ENCODE peak calls at places on chromosomes 11 and 22, in four cellular contexts. F, V, D and R are unnamed samples.

GRCh38 chr11:59891781-59892181 is 13.2 kb downstream of the OOSP3 start:
- DNase-seq in V (no peak), F (peak), D (no peak), R (peak)

GRCh38 chr22:42284643-42285181 is 14.3 kb upstream of the TCF20 start:
- DNase-seq in V (no peak), D (no peak), F (no peak), R (no peak)

GRCh38 chr11:94550513-94550912 is 6.8 kb downstream of the FUT4 start:
- DNase-seq in F (no peak), D (no peak), V (no peak), R (no peak)

GRCh38 chr11:27201454-27202302 is 161.1 kb downstream of the BBOX1 start:
- DNase-seq in F (peak), D (peak), V (peak), R (no peak)

GRCh38 chr11:7314811-7315604 is 63.3 kb downstream of the SYT9 start:
- DNase-seq in F (no peak), D (no peak), V (no peak), R (no peak)

GRCh38 chr11:112506852-112507251 is 246.2 kb upstream of the PLET1 start:
- DNase-seq in V (no peak), D (no peak), F (no peak), R (no peak)

GRCh38 chr11:109765709-109766311 is 327.4 kb upstream of the ZC3H12C start:
- DNase-seq in V (no peak), F (no peak), D (no peak), R (no peak)

GRCh38 chr22:48106715-48107259 is 1344.3 kb downstream of the TBC1D22A start:
- DNase-seq in V (no peak), F (no peak), D (no peak), R (no peak)

GRCh38 chr22:37331034-37331428 is 48.7 kb downstream of the CYTH4 start:
- DNase-seq in F (peak), V (no peak), D (no peak), R (no peak)

GRCh38 chr11:61835663-61836024 is 7.5 kb downstream of the FADS2 start:
- DNase-seq in V (no peak), D (no peak), F (no peak), R (no peak)

GRCh38 chr22:30211124-30211820 is 35.3 kb downstream of the LIF start:
- DNase-seq in V (no peak), F (no peak), D (no peak), R (no peak)

GRCh38 chr22:30210235-30210831 is 36.2 kb downstream of the LIF start:
- DNase-seq in D (peak), F (no peak), V (peak), R (no peak)

GRCh38 chr22:30212996-30213441 is 33.5 kb downstream of the LIF start:
- DNase-seq in V (peak), D (no peak), F (no peak), R (no peak)

GRCh38 chr22:30214703-30215405 is 31.7 kb downstream of the LIF start:
- DNase-seq in V (no peak), D (no peak), F (no peak), R (no peak)

GRCh38 chr22:30212363-30212995 is 34.1 kb downstream of the LIF start:
- DNase-seq in D (peak), F (no peak), V (peak), R (no peak)
- TF ChIP-seq ESRRA in D (no peak), F (no peak), V (no peak), R (no peak)

DNA sequence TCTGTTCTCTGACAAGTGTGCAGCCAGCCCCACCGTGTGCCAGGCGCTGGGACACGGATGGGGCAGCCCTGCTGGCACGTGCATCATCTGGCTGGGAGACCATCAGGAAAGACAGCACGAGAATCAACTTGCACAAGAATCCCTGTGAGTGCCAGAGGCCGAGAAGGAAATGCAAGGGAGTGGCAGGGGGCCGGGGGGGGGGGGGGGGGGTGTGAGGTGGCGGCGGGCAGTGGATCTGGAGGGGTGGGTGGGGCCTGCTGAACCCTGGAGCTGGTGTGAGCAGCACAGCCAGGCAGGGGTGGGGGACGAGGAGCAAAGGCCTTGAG is 14.0 kb upstream of the FLRT1 start:
- DNase-seq in V (no peak), D (no peak), F (peak), R (no peak)
- TF ChIP-seq HMGXB4 in V (no peak), D (no peak), F (no peak), R (no peak)

GRCh38 chr11:34984514-34984913 is 68.1 kb downstream of the PDHX start:
- DNase-seq in F (no peak), V (no peak), D (no peak), R (no peak)

GRCh38 chr11:34987617-34988016 is 71.2 kb downstream of the PDHX start:
- DNase-seq in D (no peak), V (no peak), F (no peak), R (no peak)

GRCh38 chr11:34986883-34987525 is 70.6 kb downstream of the PDHX start:
- DNase-seq in D (no peak), F (no peak), V (no peak), R (no peak)

DNA sequence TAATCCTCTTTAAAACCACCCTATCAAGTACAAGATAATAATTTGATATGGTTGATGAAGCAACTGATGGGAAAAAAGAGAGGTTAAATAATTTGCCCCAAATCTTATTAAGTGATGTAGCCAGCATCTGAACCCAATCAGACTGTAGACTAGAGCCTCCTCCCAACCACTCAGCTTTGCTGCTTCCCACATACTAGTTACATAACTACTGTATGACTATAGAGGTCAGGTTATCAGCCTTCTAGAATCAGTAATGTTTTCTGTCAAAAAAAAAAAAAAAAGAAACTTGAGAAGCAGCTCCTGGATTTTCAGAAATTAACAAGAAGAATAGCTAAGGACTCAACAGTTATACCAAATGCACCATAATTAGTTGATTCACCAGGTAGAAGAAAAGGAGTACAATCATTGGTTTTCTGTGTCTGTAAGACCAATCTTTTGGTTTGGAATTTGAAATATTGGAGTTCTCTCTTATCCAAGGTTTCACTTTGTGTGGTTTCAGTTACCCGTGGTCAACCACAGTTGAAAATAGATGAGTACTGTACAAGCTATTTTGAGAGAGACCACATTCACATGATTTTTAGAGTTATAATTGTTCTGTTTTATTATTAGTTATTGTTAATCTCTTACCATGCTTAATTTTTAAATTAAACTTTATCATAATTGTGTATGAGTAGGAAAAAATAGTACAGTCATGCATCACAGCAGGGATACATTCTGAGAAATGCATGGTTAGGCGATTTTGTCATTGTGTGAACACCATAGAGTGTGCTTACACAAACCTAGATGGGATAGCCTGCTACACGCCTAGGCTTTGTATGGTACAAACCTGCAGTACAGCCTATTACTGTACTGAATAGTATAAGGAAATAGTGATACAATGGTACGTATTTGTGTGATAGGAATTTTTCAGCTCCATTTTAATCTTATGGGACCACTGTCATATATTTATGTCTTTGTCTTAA is 72.2 kb downstream of the PDHX start:
- DNase-seq in D (no peak), V (no peak), F (no peak), R (no peak)
- TF ChIP-seq ESRRA in D (no peak), V (no peak), F (no peak), R (no peak)

GRCh38 chr11:115301029-115301428 is 203.2 kb downstream of the CADM1 start:
- DNase-seq in F (no peak), V (no peak), D (no peak), R (no peak)
- TF ChIP-seq HMGXB4 in F (no peak), V (no peak), D (no peak), R (no peak)